ENCODE peak calls at places on chromosomes 3 and 15, in nine cellular contexts. B is NCI-H774; I is stimulated activated CD8-positive, alpha-beta memory T cell treated with anti-CD3 and anti-CD28 coated beads, Interleukin-4, amount 100 ng/mL, for 1 hour; E is NAMALWA; M is M059J; P is GM12878; F is T1000; D is activated T-cell treated with anti-CD3 and anti-CD28 coated beads, Interleukin-2, amount 50 U/mL, for 1 hour; K is HCEC 1CT. T is an unnamed sample.

GRCh38 chr3:169400874-169401273 is 262.6 kb downstream of the MECOM start:
- DNase-seq in B (no peak), I (no peak), E (no peak), M (no peak), P (no peak), F (no peak), D (no peak), K (no peak), T (no peak)

GRCh38 chr3:12758025-12758830 is 831 bp downstream of the TMEM40 start:
- DNase-seq in B (no peak), I (no peak), E (no peak), M (peak; percentile 70), P (no peak), F (no peak), D (no peak), K (peak; percentile 39), T (peak; percentile 48)

GRCh38 chr3:119913021-119913420 is 131.1 kb downstream of the NR1I2 start:
- DNase-seq in B (no peak), I (no peak), E (no peak), M (peak; percentile 29), P (no peak), F (no peak), D (no peak), K (peak; percentile 71), T (peak; percentile 93)

GRCh38 chr15:45147606-45148005 is 17.8 kb downstream of the DUOX1 start:
- DNase-seq in B (no peak), I (no peak), E (no peak), M (no peak), P (no peak), F (no peak), D (no peak), K (no peak), T (no peak)

GRCh38 chr3:103052236-103052830 is 617.5 kb downstream of the ZPLD1 start:
- DNase-seq in B (no peak), I (no peak), E (no peak), M (peak; percentile 66), P (no peak), F (no peak), D (no peak), K (no peak), T (no peak)

GRCh38 chr3:127486337-127486944 is 104.1 kb downstream of the TPRA1 start:
- DNase-seq in B (no peak), I (no peak), E (no peak), M (no peak), P (no peak), F (no peak), D (no peak), K (no peak), T (no peak)

GRCh38 chr3:113736548-113737089 is 9.4 kb downstream of the NAA50 start:
- DNase-seq in B (peak; percentile 3), I (no peak), E (peak; percentile 86), M (peak; percentile 76), P (peak; percentile 44), F (no peak), D (peak; percentile 36), K (peak; percentile 59), T (peak; percentile 85)

GRCh38 chr15:76059320-76060097 is at the start of gene TMEM266:
- DNase-seq in B (peak; percentile 73), I (no peak), E (peak; percentile 57), M (peak; percentile 30), P (no peak), F (no peak), D (peak; percentile 25), K (no peak), T (peak; percentile 55)

GRCh38 chr3:69541823-69542264 is 156.0 kb upstream of the FRMD4B start:
- DNase-seq in B (no peak), I (no peak), E (no peak), M (no peak), P (no peak), F (no peak), D (no peak), K (no peak), T (no peak)

GRCh38 chr3:109718822-109719221 is 381.5 kb upstream of the DPPA4 start:
- DNase-seq in B (no peak), I (no peak), E (no peak), M (no peak), P (no peak), F (no peak), D (no peak), K (no peak), T (no peak)

T was measured in PC-3.